ENCODE peak calls at places on chromosomes 6 and 20, in four cellular contexts. One of them, this sample, is unnamed.

GRCh38 chr6:91782789-91783188 is 1195.9 kb upstream of the MAP3K7 start:
- DNase-seq in foreskin fibroblast: no peak
- DNase-seq in pancreas: no peak
- DNase-seq in H9: no peak
- DNase-seq in this sample: no peak

GRCh38 chr6:68559052-68559451 is 76.0 kb upstream of the ADGRB3 start:
- DNase-seq in foreskin fibroblast: peak
- DNase-seq in pancreas: no peak
- DNase-seq in H9: no peak
- DNase-seq in this sample: no peak

GRCh38 chr6:16602035-16602434 is 159.2 kb downstream of the ATXN1 start:
- DNase-seq in foreskin fibroblast: no peak
- DNase-seq in pancreas: no peak
- DNase-seq in H9: no peak
- DNase-seq in this sample: no peak

GRCh38 chr20:910132-910839 is 5.8 kb downstream of the ANGPT4 start:
- DNase-seq in foreskin fibroblast: no peak
- DNase-seq in pancreas: no peak
- DNase-seq in H9: no peak
- DNase-seq in this sample: no peak

GRCh38 chr6:24537082-24537699 is 42.4 kb downstream of the ALDH5A1 start:
- DNase-seq in foreskin fibroblast: no peak
- DNase-seq in pancreas: no peak
- DNase-seq in H9: no peak
- DNase-seq in this sample: no peak

GRCh38 chr6:12635813-12636212 is 80.8 kb upstream of the PHACTR1 start:
- DNase-seq in foreskin fibroblast: no peak
- DNase-seq in pancreas: no peak
- DNase-seq in H9: no peak
- DNase-seq in this sample: no peak

GRCh38 chr6:53347921-53348435 is 772 bp downstream of the ELOVL5 start:
- DNase-seq in foreskin fibroblast: peak
- DNase-seq in pancreas: peak
- DNase-seq in H9: peak
- DNase-seq in this sample: no peak

GRCh38 chr6:161168281-161168891 is 105.5 kb downstream of the AGPAT4 start:
- DNase-seq in foreskin fibroblast: peak
- DNase-seq in pancreas: no peak
- DNase-seq in H9: peak
- DNase-seq in this sample: peak

GRCh38 chr6:109474995-109475394 is 8.0 kb downstream of the ZBTB24 start:
- DNase-seq in foreskin fibroblast: no peak
- DNase-seq in pancreas: no peak
- DNase-seq in H9: no peak
- DNase-seq in this sample: no peak

GRCh38 chr20:59955131-59955796 is 3.0 kb upstream of the CDH26 start:
- DNase-seq in foreskin fibroblast: peak
- DNase-seq in pancreas: no peak
- DNase-seq in H9: no peak
- DNase-seq in this sample: no peak

GRCh38 chr6:108793449-108794134 is 54.6 kb upstream of the ARMC2 start:
- DNase-seq in foreskin fibroblast: no peak
- DNase-seq in pancreas: no peak
- DNase-seq in H9: no peak
- DNase-seq in this sample: no peak

GRCh38 chr6:39007575-39007974 is 41.0 kb upstream of the GLP1R start:
- DNase-seq in foreskin fibroblast: no peak
- DNase-seq in pancreas: no peak
- DNase-seq in H9: no peak
- DNase-seq in this sample: no peak

GRCh38 chr6:39004801-39005200 is 43.8 kb upstream of the GLP1R start:
- DNase-seq in foreskin fibroblast: no peak
- DNase-seq in pancreas: no peak
- DNase-seq in H9: no peak
- DNase-seq in this sample: no peak

GRCh38 chr6:39003488-39003887 is 45.1 kb upstream of the GLP1R start:
- DNase-seq in foreskin fibroblast: no peak
- DNase-seq in pancreas: no peak
- DNase-seq in H9: no peak
- DNase-seq in this sample: no peak

GRCh38 chr6:39005774-39006173 is 42.8 kb upstream of the GLP1R start:
- DNase-seq in foreskin fibroblast: no peak
- DNase-seq in pancreas: no peak
- DNase-seq in H9: no peak
- DNase-seq in this sample: no peak

DNA sequence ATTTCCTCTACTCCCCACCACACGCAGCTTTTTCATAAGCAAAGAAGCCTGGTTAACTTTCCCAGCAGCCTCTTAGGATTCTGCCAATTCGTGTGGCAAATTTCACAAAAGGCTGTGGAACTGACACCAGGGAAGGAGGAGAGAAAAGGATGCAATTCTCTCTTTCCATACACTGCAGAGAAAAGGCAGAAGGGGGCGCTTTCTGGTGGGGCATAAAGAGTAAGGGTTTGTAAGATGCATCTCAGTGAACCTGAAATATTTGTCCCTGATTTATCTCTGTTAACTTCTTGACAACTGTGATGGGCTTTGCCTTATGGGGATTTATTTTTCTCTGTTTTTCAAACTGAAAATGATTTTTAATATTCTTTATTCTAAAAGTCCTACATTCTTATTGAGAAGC is 45.5 kb upstream of the GLP1R start:
- DNase-seq in foreskin fibroblast: no peak
- DNase-seq in pancreas: no peak
- DNase-seq in H9: no peak
- DNase-seq in this sample: no peak
- TF ChIP-seq CTCF in foreskin fibroblast: no peak
- TF ChIP-seq CTCF in pancreas: no peak
- TF ChIP-seq CTCF in H9: peak
- TF ChIP-seq CTCF in this sample: no peak

GRCh38 chr6:43006251-43006650 is 7.5 kb downstream of the MEA1 start:
- DNase-seq in foreskin fibroblast: no peak
- DNase-seq in pancreas: no peak
- DNase-seq in H9: no peak
- DNase-seq in this sample: no peak

GRCh38 chr6:43007126-43007525 is 6.6 kb downstream of the MEA1 start:
- DNase-seq in foreskin fibroblast: no peak
- DNase-seq in pancreas: no peak
- DNase-seq in H9: no peak
- DNase-seq in this sample: no peak

GRCh38 chr6:43011207-43011606 is 2.5 kb downstream of the MEA1 start:
- DNase-seq in foreskin fibroblast: no peak
- DNase-seq in pancreas: no peak
- DNase-seq in H9: peak
- DNase-seq in this sample: no peak

GRCh38 chr6:43012364-43012763 is 1.4 kb downstream of the MEA1 start:
- DNase-seq in foreskin fibroblast: no peak
- DNase-seq in pancreas: no peak
- DNase-seq in H9: no peak
- DNase-seq in this sample: no peak

GRCh38 chr6:43009124-43009523 is 4.6 kb downstream of the MEA1 start:
- DNase-seq in foreskin fibroblast: no peak
- DNase-seq in pancreas: no peak
- DNase-seq in H9: no peak
- DNase-seq in this sample: no peak
- TF ChIP-seq CTCF in foreskin fibroblast: peak
- TF ChIP-seq CTCF in pancreas: no peak
- TF ChIP-seq CTCF in H9: peak
- TF ChIP-seq CTCF in this sample: peak

GRCh38 chr6:85118233-85118632 is 331.6 kb upstream of the NT5E start:
- DNase-seq in foreskin fibroblast: no peak
- DNase-seq in pancreas: no peak
- DNase-seq in H9: peak
- DNase-seq in this sample: no peak
- TF ChIP-seq CTCF in foreskin fibroblast: no peak
- TF ChIP-seq CTCF in pancreas: no peak
- TF ChIP-seq CTCF in H9: peak
- TF ChIP-seq CTCF in this sample: no peak

DNA sequence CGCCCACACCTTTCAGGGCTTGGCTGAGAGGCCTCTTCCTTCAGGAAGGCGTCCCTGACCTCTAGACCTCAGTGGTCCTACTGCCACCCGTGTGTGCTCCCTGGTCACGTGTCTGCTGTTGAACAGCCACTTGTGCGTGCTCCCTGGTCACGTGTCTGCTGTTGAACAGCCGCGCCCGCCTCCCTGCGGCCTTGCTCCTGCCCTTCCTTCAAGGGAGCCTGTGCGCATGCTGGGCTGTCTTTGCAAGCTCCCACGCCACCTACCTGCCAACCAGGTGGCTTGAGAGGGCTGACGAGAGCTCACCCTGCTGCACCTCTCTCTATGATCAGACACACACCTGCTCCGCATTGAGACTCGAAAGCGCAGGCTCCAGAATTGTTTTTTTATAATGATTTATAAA is 179.3 kb downstream of the BMP7 start:
- DNase-seq in foreskin fibroblast: no peak
- DNase-seq in pancreas: no peak
- DNase-seq in H9: peak
- DNase-seq in this sample: no peak
- TF ChIP-seq CTCF in foreskin fibroblast: no peak
- TF ChIP-seq CTCF in pancreas: no peak
- TF ChIP-seq CTCF in H9: no peak
- TF ChIP-seq CTCF in this sample: no peak

DNA sequence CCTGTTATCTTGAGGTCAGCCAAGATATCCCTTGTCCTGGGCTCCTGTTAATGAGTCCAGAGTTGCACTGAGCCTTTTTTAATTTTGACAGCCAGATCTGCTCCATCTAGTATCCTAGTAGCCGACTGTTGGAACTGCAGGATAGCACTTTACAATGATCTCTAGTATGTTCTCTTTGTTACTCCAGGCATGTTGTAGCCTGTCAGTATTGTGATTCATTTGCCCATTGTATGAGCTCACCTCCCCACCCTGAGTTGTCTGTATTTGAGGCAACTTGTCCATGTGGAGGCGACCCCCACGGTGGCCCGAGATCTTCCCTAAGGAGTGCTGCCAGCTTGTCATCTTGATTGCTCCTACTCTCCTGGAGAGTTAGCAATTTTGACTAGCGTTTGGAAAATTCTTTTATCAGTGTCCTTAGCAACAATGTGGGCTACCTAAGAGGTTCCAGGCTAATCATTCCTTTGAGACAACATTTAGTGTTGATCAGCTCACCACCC is 67.2 kb downstream of the DHX35 start:
- DNase-seq in foreskin fibroblast: no peak
- DNase-seq in pancreas: no peak
- DNase-seq in H9: no peak
- DNase-seq in this sample: no peak
- TF ChIP-seq CTCF in foreskin fibroblast: no peak
- TF ChIP-seq CTCF in pancreas: no peak
- TF ChIP-seq CTCF in H9: no peak
- TF ChIP-seq CTCF in this sample: no peak

GRCh38 chr6:31493875-31494694 is 3.9 kb upstream of the MICB start:
- DNase-seq in foreskin fibroblast: peak
- DNase-seq in pancreas: peak
- DNase-seq in H9: peak
- DNase-seq in this sample: no peak
- TF ChIP-seq CTCF in foreskin fibroblast: peak
- TF ChIP-seq CTCF in pancreas: peak
- TF ChIP-seq CTCF in H9: peak
- TF ChIP-seq CTCF in this sample: peak

GRCh38 chr6:125792680-125793079 is 1.9 kb downstream of the NCOA7 start:
- DNase-seq in foreskin fibroblast: no peak
- DNase-seq in pancreas: no peak
- DNase-seq in H9: no peak
- DNase-seq in this sample: no peak

GRCh38 chr6:125792172-125792571 is 1.4 kb downstream of the NCOA7 start:
- DNase-seq in foreskin fibroblast: no peak
- DNase-seq in pancreas: no peak
- DNase-seq in H9: no peak
- DNase-seq in this sample: no peak

GRCh38 chr6:125790403-125791150 is at the start of gene NCOA7:
- DNase-seq in foreskin fibroblast: peak
- DNase-seq in pancreas: peak
- DNase-seq in H9: peak
- DNase-seq in this sample: no peak

GRCh38 chr6:125791151-125791819 is 525 bp downstream of the NCOA7 start:
- DNase-seq in foreskin fibroblast: no peak
- DNase-seq in pancreas: no peak
- DNase-seq in H9: peak
- DNase-seq in this sample: no peak

GRCh38 chr6:125791820-125792165 is 1.0 kb downstream of the NCOA7 start:
- DNase-seq in foreskin fibroblast: no peak
- DNase-seq in pancreas: no peak
- DNase-seq in H9: no peak
- DNase-seq in this sample: no peak
- TF ChIP-seq CTCF in foreskin fibroblast: no peak
- TF ChIP-seq CTCF in pancreas: no peak
- TF ChIP-seq CTCF in H9: no peak
- TF ChIP-seq CTCF in this sample: no peak

GRCh38 chr6:26202811-26203583 is 115.8 kb downstream of the HFE start:
- DNase-seq in foreskin fibroblast: no peak
- DNase-seq in pancreas: no peak
- DNase-seq in H9: no peak
- DNase-seq in this sample: no peak
- TF ChIP-seq CTCF in foreskin fibroblast: no peak
- TF ChIP-seq CTCF in pancreas: no peak
- TF ChIP-seq CTCF in H9: no peak
- TF ChIP-seq CTCF in this sample: no peak

GRCh38 chr20:61161649-61162210 is 90.3 kb upstream of the CDH4 start:
- DNase-seq in foreskin fibroblast: no peak
- DNase-seq in pancreas: no peak
- DNase-seq in H9: no peak
- DNase-seq in this sample: no peak
- TF ChIP-seq CTCF in foreskin fibroblast: peak
- TF ChIP-seq CTCF in pancreas: no peak
- TF ChIP-seq CTCF in H9: no peak
- TF ChIP-seq CTCF in this sample: no peak

DNA sequence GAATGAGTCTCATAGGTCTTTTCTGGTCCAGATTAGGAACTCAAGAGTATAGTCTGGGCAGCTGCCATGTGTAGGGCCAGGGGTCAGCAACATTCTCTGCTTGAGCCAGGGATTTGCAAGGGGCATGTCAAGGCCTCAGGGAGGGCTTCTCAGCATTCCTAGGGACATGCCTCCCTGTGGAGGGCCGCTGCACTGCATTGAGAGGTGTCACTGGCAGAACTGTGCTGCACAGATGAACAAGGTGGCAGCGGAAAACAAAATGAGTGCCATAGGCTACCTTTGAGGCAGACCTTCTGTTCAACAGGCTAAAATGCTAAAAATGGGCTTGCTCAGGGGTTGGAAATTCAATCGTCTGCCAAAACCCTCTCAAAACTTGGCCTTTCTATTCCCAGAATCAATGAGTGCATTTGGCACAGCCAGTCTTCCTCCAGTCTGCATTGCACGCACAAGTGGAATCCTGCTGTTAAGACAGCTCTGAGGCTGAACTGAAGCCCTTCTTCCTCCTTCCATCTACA is 51.6 kb upstream of the SRPK1 start:
- DNase-seq in foreskin fibroblast: no peak
- DNase-seq in pancreas: no peak
- DNase-seq in H9: peak
- DNase-seq in this sample: no peak
- TF ChIP-seq CTCF in foreskin fibroblast: no peak
- TF ChIP-seq CTCF in pancreas: no peak
- TF ChIP-seq CTCF in H9: peak
- TF ChIP-seq CTCF in this sample: no peak

This sample was measured in AG04449.